ENCODE peak calls at places on chromosome 17, in five cellular contexts. One of them, this sample, is unnamed.
A peak's percentile ranks its signal among the peaks of the same experiment; 100 is the strongest.

GRCh38 chr17:67435122-67435521 is 58.0 kb downstream of the PITPNC1 start:
- DNase-seq in uterus: no peak
- DNase-seq in transverse colon: peak; percentile 40
- DNase-seq in spleen: no peak
- DNase-seq in IMR-90: no peak
- DNase-seq in this sample: no peak

GRCh38 chr17:6648181-6648580 is 3.2 kb downstream of the MED31 start:
- DNase-seq in IMR-90: no peak
- DNase-seq in spleen: no peak
- DNase-seq in uterus: no peak
- DNase-seq in transverse colon: no peak
- DNase-seq in this sample: no peak

GRCh38 chr17:80877095-80877828 is 114.4 kb upstream of the CHMP6 start:
- DNase-seq in transverse colon: peak; percentile 16
- DNase-seq in spleen: peak; percentile 73
- DNase-seq in IMR-90: no peak
- DNase-seq in uterus: no peak
- DNase-seq in this sample: peak; percentile 56

GRCh38 chr17:17024778-17025300 is 17.4 kb upstream of the MPRIP start:
- DNase-seq in spleen: no peak
- DNase-seq in transverse colon: no peak
- DNase-seq in uterus: no peak
- DNase-seq in IMR-90: no peak
- DNase-seq in this sample: no peak

GRCh38 chr17:72122668-72123495 is 2.1 kb downstream of the SOX9 start:
- DNase-seq in spleen: no peak
- DNase-seq in IMR-90: peak; percentile 68
- DNase-seq in uterus: no peak
- DNase-seq in transverse colon: peak; percentile 52
- DNase-seq in this sample: no peak

GRCh38 chr17:13490906-13491502 is 110.7 kb downstream of the HS3ST3A1 start:
- DNase-seq in transverse colon: no peak
- DNase-seq in uterus: no peak
- DNase-seq in IMR-90: peak; percentile 22
- DNase-seq in spleen: no peak
- DNase-seq in this sample: no peak

GRCh38 chr17:32833526-32833925 is 43.4 kb downstream of the MYO1D start:
- DNase-seq in transverse colon: no peak
- DNase-seq in uterus: no peak
- DNase-seq in IMR-90: no peak
- DNase-seq in spleen: no peak
- DNase-seq in this sample: no peak

GRCh38 chr17:19320876-19321275 is 41.6 kb downstream of the B9D1 start:
- DNase-seq in transverse colon: no peak
- DNase-seq in uterus: no peak
- DNase-seq in IMR-90: no peak
- DNase-seq in spleen: peak; percentile 17
- DNase-seq in this sample: no peak

GRCh38 chr17:80260791-80261158 is at the start of gene RNF213:
- DNase-seq in uterus: peak; percentile 50
- DNase-seq in transverse colon: peak; percentile 75
- DNase-seq in spleen: peak; percentile 95
- DNase-seq in IMR-90: no peak
- DNase-seq in this sample: peak; percentile 83

GRCh38 chr17:9330140-9330902 is 245.3 kb downstream of the STX8 start:
- DNase-seq in IMR-90: no peak
- DNase-seq in spleen: no peak
- DNase-seq in uterus: no peak
- DNase-seq in transverse colon: no peak
- DNase-seq in this sample: no peak

GRCh38 chr17:12342609-12343248 is 322.1 kb downstream of the MAP2K4 start:
- DNase-seq in spleen: no peak
- DNase-seq in uterus: peak; percentile 46
- DNase-seq in IMR-90: no peak
- DNase-seq in transverse colon: peak; percentile 54
- DNase-seq in this sample: no peak

GRCh38 chr17:66714046-66715023 is 120.6 kb upstream of the CACNG5 start:
- DNase-seq in uterus: no peak
- DNase-seq in IMR-90: no peak
- DNase-seq in spleen: no peak
- DNase-seq in transverse colon: no peak
- DNase-seq in this sample: no peak

GRCh38 chr17:32971171-32971570 is 20.5 kb upstream of the SPACA3 start:
- DNase-seq in spleen: no peak
- DNase-seq in IMR-90: no peak
- DNase-seq in transverse colon: no peak
- DNase-seq in uterus: no peak
- DNase-seq in this sample: no peak

GRCh38 chr17:28643979-28644781 is 778 bp downstream of the BLTP2 start:
- DNase-seq in uterus: no peak
- DNase-seq in transverse colon: peak; percentile 59
- DNase-seq in spleen: peak; percentile 84
- DNase-seq in IMR-90: peak; percentile 55
- DNase-seq in this sample: no peak

DNA sequence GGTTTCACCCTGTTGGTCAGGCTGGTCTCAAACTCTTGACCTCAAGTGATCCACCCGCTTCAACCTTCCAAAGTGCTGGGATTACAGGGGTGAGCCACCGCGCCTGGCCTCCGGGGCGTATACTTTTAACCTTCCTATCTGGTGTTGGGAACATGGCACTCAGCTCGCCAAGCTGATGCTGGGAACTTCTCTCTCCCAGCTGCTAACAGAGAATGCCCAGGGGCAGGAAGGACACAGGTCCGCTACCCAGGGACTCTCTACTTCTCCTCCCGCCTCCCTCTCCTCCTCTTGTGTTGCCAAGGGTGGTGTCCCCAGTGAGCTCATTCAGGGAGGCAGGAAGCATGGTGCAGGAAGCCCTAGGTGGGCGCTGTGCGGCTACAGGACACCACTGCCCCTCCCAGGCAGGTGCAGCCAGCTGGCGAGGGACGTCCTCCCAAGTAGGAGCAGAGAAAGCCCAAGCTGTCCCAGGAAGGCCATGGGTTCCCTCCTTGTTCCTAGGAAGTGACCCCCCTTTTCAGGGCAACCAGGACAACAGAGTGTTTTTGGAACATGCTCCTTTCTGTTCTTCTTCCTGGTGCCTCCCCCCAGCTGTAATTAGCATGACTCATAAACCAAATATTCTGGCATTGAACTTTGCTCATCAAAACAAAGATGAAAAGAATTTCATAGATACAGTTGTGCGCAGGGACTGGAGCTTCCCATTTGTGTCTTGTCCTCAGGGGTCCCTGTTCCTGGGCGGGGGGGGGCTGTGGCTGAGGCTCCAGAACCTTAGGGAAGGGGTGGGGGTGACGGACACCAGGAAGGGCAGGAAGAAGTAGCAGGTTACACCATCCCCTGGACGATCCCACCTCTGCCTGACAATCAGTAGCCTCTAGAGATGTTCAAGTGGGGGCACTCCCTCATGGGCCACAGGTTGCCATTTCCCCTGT is 2.6 kb downstream of the C1QTNF1 start:
- DNase-seq in transverse colon: peak; percentile 56
- DNase-seq in IMR-90: peak; percentile 68
- DNase-seq in spleen: peak; percentile 76
- DNase-seq in uterus: no peak
- DNase-seq in this sample: peak; percentile 79
- H3K27me3 ChIP-seq in transverse colon: no peaks in the 10 kb centered on the region
- H3K27me3 ChIP-seq in IMR-90: peaks cover 2% of the 10 kb centered on the region
- H3K27me3 ChIP-seq in spleen: peaks cover 20% of the 10 kb centered on the region
- H3K27me3 ChIP-seq in uterus: no peaks in the 10 kb centered on the region
- H3K27me3 ChIP-seq in this sample: no peaks in the 10 kb centered on the region

GRCh38 chr17:75468311-75468754 is 11.9 kb downstream of the TMEM94 start:
- DNase-seq in IMR-90: no peak
- DNase-seq in transverse colon: no peak
- DNase-seq in spleen: no peak
- DNase-seq in uterus: no peak
- DNase-seq in this sample: no peak
- TF ChIP-seq POLR2A in IMR-90: no peak
- TF ChIP-seq POLR2A in transverse colon: no peak
- TF ChIP-seq POLR2A in spleen: no peak
- TF ChIP-seq POLR2A in uterus: no peak
- TF ChIP-seq POLR2A in this sample: no peak

GRCh38 chr17:51507444-51507843 is 247.1 kb downstream of the UTP18 start:
- DNase-seq in spleen: no peak
- DNase-seq in transverse colon: no peak
- DNase-seq in uterus: no peak
- DNase-seq in IMR-90: no peak
- DNase-seq in this sample: no peak
- H3K27me3 ChIP-seq in spleen: peaks cover 5% of the 10 kb centered on the region
- H3K27me3 ChIP-seq in transverse colon: no peaks in the 10 kb centered on the region
- H3K27me3 ChIP-seq in uterus: no peaks in the 10 kb centered on the region
- H3K27me3 ChIP-seq in IMR-90: no peaks in the 10 kb centered on the region
- H3K27me3 ChIP-seq in this sample: no peaks in the 10 kb centered on the region

GRCh38 chr17:8155341-8156173 is 3.4 kb upstream of the PER1 start:
- DNase-seq in transverse colon: no peak
- DNase-seq in uterus: peak; percentile 39
- DNase-seq in spleen: peak; percentile 89
- DNase-seq in IMR-90: no peak
- DNase-seq in this sample: no peak
- TF ChIP-seq POLR2A in transverse colon: no peak
- TF ChIP-seq POLR2A in uterus: no peak
- TF ChIP-seq POLR2A in spleen: no peak
- TF ChIP-seq POLR2A in IMR-90: no peak
- TF ChIP-seq POLR2A in this sample: no peak

GRCh38 chr17:36943250-36944220 is 5.2 kb upstream of the AATF start:
- DNase-seq in transverse colon: no peak
- DNase-seq in IMR-90: no peak
- DNase-seq in uterus: peak; percentile 3
- DNase-seq in spleen: no peak
- DNase-seq in this sample: no peak

GRCh38 chr17:36942031-36942599 is 4.8 kb downstream of the LHX1 start:
- DNase-seq in uterus: no peak
- DNase-seq in transverse colon: no peak
- DNase-seq in IMR-90: no peak
- DNase-seq in spleen: no peak
- DNase-seq in this sample: no peak

GRCh38 chr17:36941265-36942021 is 4.2 kb downstream of the LHX1 start:
- DNase-seq in transverse colon: no peak
- DNase-seq in spleen: no peak
- DNase-seq in uterus: no peak
- DNase-seq in IMR-90: no peak
- DNase-seq in this sample: no peak

GRCh38 chr17:36944488-36945040 is 4.2 kb upstream of the AATF start:
- DNase-seq in transverse colon: no peak
- DNase-seq in spleen: no peak
- DNase-seq in uterus: no peak
- DNase-seq in IMR-90: no peak
- DNase-seq in this sample: no peak

GRCh38 chr17:36942631-36943125 is 5.4 kb downstream of the LHX1 start:
- DNase-seq in IMR-90: no peak
- DNase-seq in transverse colon: no peak
- DNase-seq in uterus: no peak
- DNase-seq in spleen: no peak
- DNase-seq in this sample: no peak
- H3K27me3 ChIP-seq in IMR-90: peaks cover 94% of the 10 kb centered on the region
- H3K27me3 ChIP-seq in transverse colon: peaks cover 100% of the 10 kb centered on the region
- H3K27me3 ChIP-seq in uterus: peaks cover 77% of the 10 kb centered on the region
- H3K27me3 ChIP-seq in spleen: peaks cover 97% of the 10 kb centered on the region
- H3K27me3 ChIP-seq in this sample: peaks cover 89% of the 10 kb centered on the region

GRCh38 chr17:3925684-3926537 is 9.6 kb upstream of the P2RX1 start:
- DNase-seq in IMR-90: no peak
- DNase-seq in transverse colon: no peak
- DNase-seq in uterus: no peak
- DNase-seq in spleen: no peak
- DNase-seq in this sample: no peak
- TF ChIP-seq POLR2A in IMR-90: no peak
- TF ChIP-seq POLR2A in transverse colon: no peak
- TF ChIP-seq POLR2A in uterus: no peak
- TF ChIP-seq POLR2A in spleen: no peak
- TF ChIP-seq POLR2A in this sample: no peak

GRCh38 chr17:742147-742793 is 9.8 kb downstream of the GEMIN4 start:
- DNase-seq in transverse colon: no peak
- DNase-seq in spleen: no peak
- DNase-seq in IMR-90: no peak
- DNase-seq in uterus: no peak
- DNase-seq in this sample: no peak

GRCh38 chr17:743139-743538 is 8.9 kb downstream of the GEMIN4 start:
- DNase-seq in uterus: no peak
- DNase-seq in IMR-90: no peak
- DNase-seq in transverse colon: no peak
- DNase-seq in spleen: no peak
- DNase-seq in this sample: no peak

GRCh38 chr17:744937-745336 is 7.1 kb downstream of the GEMIN4 start:
- DNase-seq in spleen: no peak
- DNase-seq in transverse colon: no peak
- DNase-seq in IMR-90: no peak
- DNase-seq in uterus: no peak
- DNase-seq in this sample: no peak

GRCh38 chr17:737561-738113 is 5.2 kb downstream of the TLCD3A start:
- DNase-seq in IMR-90: no peak
- DNase-seq in transverse colon: no peak
- DNase-seq in spleen: no peak
- DNase-seq in uterus: no peak
- DNase-seq in this sample: no peak

DNA sequence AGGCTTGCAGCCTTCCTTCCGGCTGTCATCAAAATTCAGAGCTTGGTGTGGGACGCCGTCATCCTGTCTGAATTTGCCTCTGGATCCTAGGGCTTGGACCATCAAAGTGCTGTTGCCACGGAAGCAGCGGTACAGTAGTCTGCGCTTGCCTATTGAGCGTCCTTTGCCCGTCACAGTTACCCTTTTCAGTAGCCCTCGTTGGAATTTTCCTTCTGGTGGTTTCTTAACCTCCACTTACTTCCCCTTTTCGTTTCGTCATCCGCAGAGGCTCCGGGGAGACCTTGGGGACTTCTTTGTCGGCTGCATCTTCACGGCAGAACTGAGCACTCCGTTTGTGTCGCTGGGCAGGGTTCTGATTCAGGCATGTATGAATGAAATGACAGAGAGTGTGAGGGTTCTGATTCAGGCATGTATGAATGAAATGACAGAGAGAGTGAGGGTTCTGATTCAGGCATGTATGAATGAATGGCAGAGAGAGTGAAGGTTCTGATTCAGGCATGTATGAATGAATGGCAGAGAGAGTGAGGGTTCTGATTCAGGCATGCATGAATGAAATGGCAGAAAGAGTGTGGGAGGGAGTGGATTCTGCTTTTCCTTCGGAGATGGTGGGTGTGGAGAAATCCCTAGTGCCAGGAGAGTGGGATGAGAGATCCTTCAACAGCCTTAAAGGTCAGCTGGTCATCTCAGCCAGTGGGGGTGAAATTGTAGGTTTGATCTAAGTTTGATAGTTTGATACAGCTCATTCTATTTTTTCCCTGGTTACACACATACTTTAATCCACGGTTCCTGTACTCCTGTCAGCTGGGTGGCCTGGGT is 8.1 kb downstream of the TLCD3A start:
- DNase-seq in transverse colon: peak; percentile 28
- DNase-seq in uterus: no peak
- DNase-seq in IMR-90: no peak
- DNase-seq in spleen: peak; percentile 86
- DNase-seq in this sample: no peak
- H3K27me3 ChIP-seq in transverse colon: no peaks in the 10 kb centered on the region
- H3K27me3 ChIP-seq in uterus: no peaks in the 10 kb centered on the region
- H3K27me3 ChIP-seq in IMR-90: no peaks in the 10 kb centered on the region
- H3K27me3 ChIP-seq in spleen: no peaks in the 10 kb centered on the region
- H3K27me3 ChIP-seq in this sample: no peaks in the 10 kb centered on the region

This sample was measured in Peyer's patch.